ENCODE peak calls at places on chromosome 10, in eight cellular contexts. C is sigmoid colon, M is esophagus muscularis mucosa, K is A549, F is K562, T is stomach, S is upper lobe of left lung, D is ovary. E is an unnamed sample. For H3K4me1, the result is how much of the 10 kb centered on the place peaks cover.

GRCh38 chr10:7170626-7171322 is 240.1 kb downstream of the SFMBT2 start:
- DNase-seq in T (no peak), M (no peak), K (no peak), D (no peak), S (peak), C (no peak), F (no peak), E (no peak)

GRCh38 chr10:89086801-89087513 is 96.4 kb downstream of the FAS start:
- DNase-seq in M (no peak), K (no peak), S (peak), T (peak), F (no peak), C (peak), D (peak), E (peak)

GRCh38 chr10:88437411-88437810 is 145.7 kb downstream of the RNLS start:
- DNase-seq in K (peak), T (no peak), S (no peak), M (no peak), D (no peak), C (no peak), F (no peak), E (no peak)

GRCh38 chr10:947051-947450 is 15.5 kb upstream of the LARP4B start:
- DNase-seq in M (no peak), C (no peak), F (no peak), K (no peak), S (no peak), T (no peak), D (no peak), E (no peak)

GRCh38 chr10:18279202-18279601 is 139.0 kb downstream of the CACNB2 start:
- DNase-seq in K (no peak), D (no peak), F (no peak), S (no peak), T (no peak), C (no peak), M (no peak), E (no peak)

GRCh38 chr10:63865210-63865609 is 344.0 kb downstream of the REEP3 start:
- DNase-seq in K (no peak), M (no peak), S (no peak), C (no peak), F (no peak), T (no peak), D (no peak), E (no peak)

GRCh38 chr10:97434557-97434956 is 8.6 kb downstream of the PGAM1 start:
- DNase-seq in S (no peak), M (no peak), K (no peak), T (no peak), C (no peak), D (no peak), F (no peak), E (no peak)

GRCh38 chr10:132869621-132870020 is 72.7 kb downstream of the CFAP46 start:
- DNase-seq in K (no peak), F (no peak), T (peak), D (peak), S (no peak), C (peak), M (no peak), E (peak)

GRCh38 chr10:101161494-101162299 is 30.6 kb downstream of the TLX1 start:
- DNase-seq in S (no peak), T (peak), C (peak), K (peak), F (peak), D (peak), M (peak), E (peak)

GRCh38 chr10:45375716-45376231 is 1.8 kb downstream of the ALOX5 start:
- DNase-seq in D (no peak), M (no peak), S (no peak), K (no peak), F (peak), C (no peak), T (no peak), E (no peak)
- TF ChIP-seq EP300 in D (no peak), M (no peak), S (no peak), K (no peak), F (no peak), C (no peak), T (no peak), E (no peak)

DNA sequence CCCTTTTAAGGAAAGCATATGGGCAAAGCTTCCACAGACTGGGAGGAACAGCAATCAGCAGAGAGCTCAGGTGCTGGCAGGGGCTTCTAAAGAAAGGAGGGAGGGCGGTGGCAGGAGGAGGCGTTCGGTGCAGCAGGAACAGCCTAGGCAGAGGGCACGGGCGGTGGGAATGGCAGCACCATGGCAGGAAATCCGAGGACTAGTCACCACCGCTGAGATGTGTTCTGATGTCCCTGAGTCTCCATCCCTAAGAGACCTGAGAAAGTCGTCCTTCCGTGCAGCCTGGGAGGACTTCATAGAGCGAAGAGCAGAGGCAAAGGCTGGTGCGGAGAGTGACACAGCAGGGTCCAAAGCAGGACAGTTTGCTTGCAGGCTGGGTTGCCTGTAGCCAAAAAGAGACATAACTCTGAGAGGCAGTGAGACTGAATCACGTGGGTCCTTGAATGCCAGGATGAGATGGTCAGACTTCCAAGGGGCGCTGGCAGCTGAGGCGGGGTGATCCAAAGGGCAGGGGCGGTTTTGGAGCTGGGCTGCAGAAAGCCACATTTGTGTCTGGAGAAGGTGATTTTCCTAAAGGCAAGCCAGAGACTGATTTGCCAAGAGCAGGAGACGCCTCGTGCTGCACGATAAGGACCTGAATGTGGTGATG is 35.8 kb upstream of the GRID1 start:
- DNase-seq in F (no peak), T (no peak), D (no peak), M (no peak), S (no peak), K (no peak), C (no peak), E (no peak)
- TF ChIP-seq CTCF in F (no peak), T (no peak), D (no peak), M (no peak), S (no peak), K (no peak), C (no peak), E (no peak)

GRCh38 chr10:69318087-69318996 is 40.0 kb downstream of the HK1 start:
- DNase-seq in D (peak), S (peak), T (peak), C (peak), K (peak), M (peak), F (peak), E (peak)
- H3K4me1 ChIP-seq in D (under half), S (under half), T (half or more), C (under half), K (under half), M (under half), F (half or more), E (under half)

GRCh38 chr10:3512263-3512662 is 272.7 kb downstream of the KLF6 start:
- DNase-seq in D (no peak), M (no peak), K (no peak), S (no peak), C (no peak), F (no peak), T (no peak), E (no peak)
- TF ChIP-seq EP300 in D (no peak), M (no peak), K (no peak), S (no peak), C (no peak), F (no peak), T (no peak), E (no peak)

GRCh38 chr10:123413353-123413752 is 252.8 kb upstream of the GPR26 start:
- DNase-seq in C (no peak), K (no peak), D (no peak), M (no peak), F (no peak), T (no peak), S (no peak), E (no peak)
- TF ChIP-seq CTCF in C (no peak), K (no peak), D (no peak), M (no peak), F (peak), T (no peak), S (no peak), E (no peak)

GRCh38 chr10:112963835-112964234 is 13.8 kb downstream of the TCF7L2 start:
- DNase-seq in D (no peak), S (no peak), C (peak), M (no peak), K (no peak), F (peak), T (no peak), E (no peak)

GRCh38 chr10:112960151-112960681 is 10.2 kb downstream of the TCF7L2 start:
- DNase-seq in T (no peak), D (no peak), K (no peak), F (no peak), M (no peak), S (no peak), C (no peak), E (no peak)

GRCh38 chr10:112962343-112962742 is 12.3 kb downstream of the TCF7L2 start:
- DNase-seq in C (peak), M (no peak), K (no peak), D (no peak), F (no peak), T (no peak), S (no peak), E (no peak)

GRCh38 chr10:112959207-112959838 is 9.3 kb downstream of the TCF7L2 start:
- DNase-seq in S (no peak), M (no peak), C (peak), T (no peak), F (no peak), K (no peak), D (no peak), E (no peak)

DNA sequence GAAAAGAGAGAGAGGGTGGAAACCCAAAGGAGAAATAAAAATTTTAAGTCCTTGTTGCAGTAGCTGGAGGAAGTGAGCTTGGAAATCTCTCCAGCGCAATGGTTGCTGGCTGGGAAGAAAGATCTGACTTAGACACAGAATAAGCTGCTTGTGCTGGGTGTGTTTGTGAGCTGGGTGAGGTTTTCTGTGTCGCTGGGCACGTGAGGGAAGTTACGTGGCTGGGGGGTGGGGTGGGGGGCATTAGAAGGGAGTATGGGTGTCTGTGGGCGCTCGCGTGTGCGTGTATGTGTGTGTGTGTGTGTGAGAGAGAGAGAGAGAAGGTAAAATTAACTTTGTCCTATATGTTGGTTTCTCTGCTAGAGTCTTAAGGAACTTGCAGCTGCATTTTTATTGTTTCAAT is 11.6 kb downstream of the TCF7L2 start:
- DNase-seq in M (no peak), S (no peak), F (no peak), C (peak), T (no peak), K (no peak), D (no peak), E (no peak)
- H3K4me1 ChIP-seq in M (under half), S (under half), F (under half), C (half or more), T (half or more), K (half or more), D (under half), E (under half)

GRCh38 chr10:79354615-79355014 is 7.3 kb downstream of the PPIF start:
- DNase-seq in K (no peak), T (no peak), S (no peak), M (no peak), F (no peak), D (no peak), C (no peak), E (no peak)

GRCh38 chr10:79354141-79354540 is 6.9 kb downstream of the PPIF start:
- DNase-seq in T (no peak), K (no peak), D (no peak), C (no peak), S (no peak), F (no peak), M (no peak), E (no peak)

GRCh38 chr10:79353726-79354125 is 6.5 kb downstream of the PPIF start:
- DNase-seq in M (no peak), K (no peak), S (no peak), C (no peak), T (no peak), F (no peak), D (no peak), E (no peak)

GRCh38 chr10:79352035-79352595 is 4.8 kb downstream of the PPIF start:
- DNase-seq in S (no peak), M (no peak), C (no peak), T (no peak), K (no peak), D (no peak), F (no peak), E (no peak)

GRCh38 chr10:79353000-79353406 is 5.7 kb downstream of the PPIF start:
- DNase-seq in S (no peak), K (no peak), C (no peak), T (no peak), D (no peak), M (no peak), F (no peak), E (no peak)
- TF ChIP-seq EP300 in S (no peak), K (no peak), C (no peak), T (no peak), D (no peak), M (no peak), F (no peak), E (no peak)

GRCh38 chr10:71080381-71081228 is 131.8 kb upstream of the UNC5B start:
- DNase-seq in K (no peak), M (peak), F (no peak), S (no peak), D (no peak), C (peak), T (peak), E (no peak)

GRCh38 chr10:71079761-71080380 is 132.5 kb upstream of the UNC5B start:
- DNase-seq in C (peak), M (peak), F (no peak), K (no peak), T (peak), D (no peak), S (no peak), E (no peak)

GRCh38 chr10:71082930-71083329 is 129.4 kb upstream of the UNC5B start:
- DNase-seq in C (peak), D (no peak), M (no peak), F (no peak), S (no peak), K (no peak), T (peak), E (no peak)

GRCh38 chr10:71081912-71082311 is 130.5 kb upstream of the UNC5B start:
- DNase-seq in T (peak), F (no peak), D (no peak), M (peak), K (no peak), C (peak), S (no peak), E (no peak)

GRCh38 chr10:71081229-71081560 is 131.2 kb upstream of the UNC5B start:
- DNase-seq in K (no peak), T (no peak), S (no peak), D (no peak), C (peak), F (no peak), M (no peak), E (no peak)
- TF ChIP-seq CTCF in K (no peak), T (no peak), S (no peak), D (no peak), C (no peak), F (no peak), M (no peak), E (no peak)

GRCh38 chr10:92126100-92126650 is 164.7 kb downstream of the CPEB3 start:
- DNase-seq in F (no peak), C (no peak), M (no peak), D (no peak), K (no peak), T (no peak), S (no peak), E (no peak)

GRCh38 chr10:92123031-92123450 is 167.8 kb downstream of the CPEB3 start:
- DNase-seq in C (no peak), M (no peak), F (no peak), S (no peak), K (no peak), D (no peak), T (peak), E (no peak)

GRCh38 chr10:92124020-92124419 is 166.9 kb downstream of the CPEB3 start:
- DNase-seq in F (no peak), D (peak), K (no peak), T (no peak), M (no peak), C (no peak), S (no peak), E (no peak)

GRCh38 chr10:92125169-92125543 is 165.7 kb downstream of the CPEB3 start:
- DNase-seq in C (no peak), S (no peak), M (no peak), T (no peak), F (no peak), K (no peak), D (no peak), E (no peak)

DNA sequence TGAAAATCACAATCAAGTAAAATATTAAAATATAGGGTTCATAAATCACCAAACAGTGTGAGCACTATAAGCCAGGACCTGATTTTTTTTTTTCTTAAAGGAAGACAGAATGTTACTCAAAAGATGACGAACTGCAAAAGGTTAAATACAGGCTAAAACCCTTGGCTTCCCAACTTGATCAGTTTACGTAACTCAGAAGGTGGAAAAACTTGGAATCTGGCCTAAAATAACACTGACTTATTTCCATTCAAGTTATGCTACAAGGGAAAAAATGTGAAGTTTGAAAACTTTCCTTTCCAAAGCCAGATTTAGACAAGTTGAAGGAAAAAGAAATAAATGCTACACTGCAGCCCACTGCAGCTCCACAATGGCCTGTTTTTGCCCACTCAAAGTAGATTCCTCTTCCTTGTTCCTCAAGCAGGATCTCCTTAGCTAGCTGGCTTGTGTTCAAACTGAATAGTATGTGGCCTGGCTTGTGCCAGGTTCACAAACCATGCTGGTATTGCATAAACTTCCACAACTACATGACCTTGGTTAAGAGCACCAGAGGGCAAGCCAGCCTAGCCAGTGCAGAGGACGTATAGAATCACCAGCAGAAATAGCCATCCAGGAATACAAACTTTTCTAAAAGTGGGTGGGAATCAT is 166.2 kb downstream of the CPEB3 start:
- DNase-seq in D (peak), T (peak), F (no peak), K (no peak), M (no peak), S (no peak), C (no peak), E (no peak)
- H3K4me1 ChIP-seq in D (under half), T (half or more), F (under half), K (under half), M (half or more), S (under half), C (under half), E (under half)

DNA sequence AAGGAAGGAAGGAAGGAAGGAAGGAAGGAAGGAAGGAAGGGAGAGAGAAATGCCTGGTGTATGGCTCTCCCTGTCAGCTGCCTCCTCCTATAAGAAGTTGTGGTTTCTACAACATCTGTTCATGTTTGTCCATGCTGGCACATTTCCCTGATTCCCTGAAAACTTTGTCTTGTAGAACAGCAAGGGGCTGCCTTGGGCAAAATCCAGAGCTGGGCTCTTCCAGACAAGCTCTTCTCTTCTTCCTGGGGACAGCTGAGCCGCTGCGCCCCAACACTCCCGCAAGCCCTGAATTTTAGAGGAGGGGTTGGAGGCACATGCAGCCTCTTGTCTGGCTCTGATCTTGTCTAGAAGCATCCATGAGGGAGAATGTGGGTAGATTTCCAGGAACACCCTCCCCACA is 282.0 kb upstream of the ADARB2 start:
- DNase-seq in C (no peak), D (no peak), S (no peak), F (no peak), T (no peak), K (no peak), M (no peak), E (no peak)
- TF ChIP-seq EP300 in C (no peak), D (no peak), S (no peak), F (no peak), T (no peak), K (no peak), M (no peak), E (no peak)